ENCODE peak calls at places on chromosome 15, in five cellular contexts. V, L, M, C and Y are unnamed samples. For H3K36me3, the result is how much of the 10 kb centered on the place peaks cover.

GRCh38 chr15:65796610-65797012 is 4.5 kb upstream of the DENND4A start:
- DNase-seq in V (no peak), L (no peak), M (no peak), C (no peak), Y (no peak)

GRCh38 chr15:73346735-73347312 is 21.9 kb downstream of the HCN4 start:
- DNase-seq in V (peak), L (no peak), M (peak), C (peak), Y (peak)

GRCh38 chr15:94912760-94913159 is 681.4 kb downstream of the MCTP2 start:
- DNase-seq in V (no peak), L (no peak), M (peak), C (no peak), Y (no peak)

GRCh38 chr15:43934480-43934879 is 107.7 kb downstream of the WDR76 start:
- DNase-seq in V (no peak), L (no peak), M (no peak), C (no peak), Y (no peak)

GRCh38 chr15:73324496-73325170 is 44.1 kb downstream of the HCN4 start:
- DNase-seq in V (no peak), L (no peak), M (no peak), C (no peak), Y (peak)

GRCh38 chr15:25784876-25785642 is 78.1 kb downstream of the ATP10A start:
- DNase-seq in V (no peak), L (no peak), M (peak), C (no peak), Y (no peak)

GRCh38 chr15:75713338-75713895 is 769 bp upstream of the CSPG4 start:
- DNase-seq in V (peak), L (peak), M (peak), C (peak), Y (peak)

GRCh38 chr15:41985236-41986160 is 13.1 kb upstream of the EHD4 start:
- DNase-seq in V (no peak), L (peak), M (no peak), C (no peak), Y (no peak)

GRCh38 chr15:40336129-40337122 is 4.3 kb downstream of the CCDC9B start:
- DNase-seq in V (no peak), L (peak), M (no peak), C (no peak), Y (peak)

GRCh38 chr15:87817553-87817952 is 439.0 kb downstream of the NTRK3 start:
- DNase-seq in V (no peak), L (no peak), M (no peak), C (no peak), Y (no peak)

GRCh38 chr15:41801185-41801584 is 26.7 kb upstream of the JMJD7 start:
- DNase-seq in V (no peak), L (no peak), M (no peak), C (no peak), Y (no peak)

GRCh38 chr15:68055224-68055705 is 1.1 kb downstream of the PIAS1 start:
- DNase-seq in V (peak), L (no peak), M (peak), C (no peak), Y (no peak)

GRCh38 chr15:79299836-79300235 is 11.1 kb upstream of the TMED3 start:
- DNase-seq in V (no peak), L (no peak), M (no peak), C (no peak), Y (no peak)

GRCh38 chr15:57377478-57377847 is 1.2 kb downstream of the CGNL1 start:
- DNase-seq in V (no peak), L (no peak), M (no peak), C (no peak), Y (peak)

GRCh38 chr15:86892774-86893449 is 813.2 kb downstream of the AGBL1 start:
- DNase-seq in V (no peak), L (no peak), M (peak), C (no peak), Y (no peak)

GRCh38 chr15:58241872-58242271 is 103.7 kb downstream of the AQP9 start:
- DNase-seq in V (no peak), L (no peak), M (peak), C (no peak), Y (peak)

GRCh38 chr15:42053914-42054313 is 33.1 kb upstream of the PLA2G4E start:
- DNase-seq in V (no peak), L (no peak), M (no peak), C (no peak), Y (no peak)

GRCh38 chr15:71336671-71337070 is 221.4 kb downstream of the THSD4 start:
- DNase-seq in V (no peak), L (no peak), M (peak), C (no peak), Y (no peak)

GRCh38 chr15:99536422-99537033 is 29.3 kb upstream of the MEF2A start:
- DNase-seq in V (peak), L (peak), M (no peak), C (no peak), Y (no peak)

DNA sequence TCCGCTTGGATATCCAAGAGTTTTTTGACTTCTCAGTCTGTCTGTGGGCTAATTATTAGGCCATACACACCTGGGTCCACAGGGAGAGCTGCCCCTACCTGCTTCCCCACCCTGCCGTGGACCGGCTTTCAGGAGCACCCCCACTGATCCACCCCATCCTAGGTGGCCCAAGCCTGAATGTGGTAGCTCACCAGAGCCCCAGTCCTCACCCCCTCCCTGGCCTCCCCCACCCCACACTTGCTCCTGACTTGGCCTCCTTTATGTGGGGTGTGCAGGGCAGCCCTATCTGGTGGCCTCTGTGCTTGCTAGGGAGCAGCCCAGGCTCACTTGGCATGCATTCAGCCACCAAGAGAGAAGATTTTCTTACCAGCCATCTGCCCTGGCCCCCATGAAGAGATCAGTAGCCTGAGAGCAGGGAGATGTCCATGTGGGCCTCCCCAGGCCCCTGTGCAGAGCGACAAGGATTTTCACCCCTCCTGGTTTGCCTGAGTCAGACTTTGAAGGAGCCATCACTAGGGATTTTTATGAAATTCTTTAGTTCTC is 11.2 kb downstream of the LRRK1 start:
- DNase-seq in V (no peak), L (no peak), M (no peak), C (no peak), Y (no peak)
- H3K36me3 ChIP-seq in V (under half), L (under half), M (under half), C (under half), Y (under half)

DNA sequence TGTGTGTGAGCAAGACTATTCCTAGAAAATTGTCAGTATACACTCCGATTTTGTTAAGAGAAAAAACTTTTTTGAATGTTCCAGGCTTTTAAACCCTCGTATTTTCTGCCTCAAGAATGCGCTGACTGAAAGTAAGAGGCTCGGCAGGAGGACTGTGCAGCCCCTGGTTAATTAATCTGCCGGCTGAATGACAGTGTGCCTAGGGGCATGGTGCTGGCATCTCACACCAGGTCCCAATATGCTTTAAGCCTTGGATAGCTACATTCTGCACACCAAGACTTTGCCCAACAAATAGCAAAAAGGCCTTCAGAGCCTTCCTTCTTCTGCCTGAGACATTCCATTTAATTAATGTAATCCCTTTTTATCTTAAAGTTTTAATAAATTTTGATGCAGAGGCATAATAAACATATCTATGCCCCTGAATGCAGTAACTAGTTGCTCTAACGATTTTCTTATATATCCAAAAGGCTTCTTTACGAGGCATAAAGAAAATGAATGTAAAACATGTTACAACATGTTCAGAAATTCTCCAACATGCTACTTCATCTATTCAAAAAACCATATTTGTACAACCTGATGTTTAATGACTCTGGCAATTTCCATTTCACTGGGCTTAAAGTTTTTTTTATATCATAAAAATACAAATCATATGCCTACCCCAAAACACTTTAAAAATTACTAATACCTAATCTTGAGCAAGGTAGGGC is 37.9 kb downstream of the DPH6 start:
- DNase-seq in V (no peak), L (no peak), M (no peak), C (no peak), Y (no peak)
- H3K4me3 ChIP-seq in V (no peak), L (no peak), M (no peak), C (no peak), Y (no peak)

GRCh38 chr15:85693277-85693676 is 101.4 kb downstream of the KLHL25 start:
- DNase-seq in V (no peak), L (no peak), M (no peak), C (no peak), Y (no peak)
- H3K36me3 ChIP-seq in V (under half), L (under half), M (under half), C (under half), Y (under half)

DNA sequence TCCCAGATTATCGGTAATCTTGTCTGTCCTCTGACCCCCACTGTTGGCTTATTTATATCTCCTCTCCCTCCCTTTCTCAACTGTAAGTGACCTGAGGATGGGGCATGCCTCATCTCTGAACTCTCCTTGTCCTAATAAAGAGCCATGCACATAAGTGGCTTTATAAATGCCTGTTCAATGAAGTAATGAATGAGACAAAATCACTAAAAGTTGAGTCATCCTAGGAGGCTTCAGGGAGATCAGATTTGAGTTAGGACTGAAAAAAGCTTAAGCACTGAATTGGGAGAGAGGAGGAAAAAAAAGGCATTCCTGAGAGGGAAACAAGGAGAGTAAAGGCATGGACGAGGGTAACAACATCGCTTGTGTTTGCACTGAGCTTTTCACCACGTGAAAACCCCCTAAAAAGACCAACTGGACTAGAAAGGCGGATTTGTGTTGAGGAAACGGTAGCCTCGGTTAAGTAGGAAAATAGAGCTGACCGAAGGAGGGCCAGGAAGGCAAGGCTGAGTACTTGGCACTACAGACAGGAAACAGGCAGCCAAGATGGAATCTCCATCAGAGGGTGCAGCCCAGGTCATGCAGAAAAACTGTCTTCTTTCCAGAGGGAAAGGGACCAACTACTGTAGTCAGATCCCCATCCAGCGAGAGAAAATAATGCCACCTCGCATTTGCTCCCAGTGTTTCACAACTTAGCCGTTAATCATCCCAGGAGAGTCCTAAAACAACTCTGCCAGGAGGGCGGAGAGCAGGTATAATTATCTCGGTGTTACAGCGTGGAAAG is 77.5 kb downstream of the MYO1E start:
- DNase-seq in V (peak), L (no peak), M (peak), C (peak), Y (no peak)
- H3K4me3 ChIP-seq in V (no peak), L (no peak), M (no peak), C (no peak), Y (no peak)